ENCODE peak calls at places on chromosomes 1 and 21, in four cellular contexts. P is astrocyte of the spinal cord, F is cardiac muscle cell, L is body of pancreas. U is an unnamed sample.

GRCh38 chr1:99956755-99957154 is 13.0 kb upstream of the SLC35A3 start:
- DNase-seq in L (no peak), P (no peak), F (no peak), U (peak; percentile 69)

GRCh38 chr1:159008744-159009188 is 941 bp upstream of the IFI16 start:
- DNase-seq in P (peak; percentile 26), F (no peak), L (no peak), U (no peak)

GRCh38 chr1:147719029-147719703 is 41.2 kb downstream of the GJA5 start:
- DNase-seq in L (no peak), F (no peak), P (no peak), U (no peak)

GRCh38 chr1:204633665-204634064 is 51.9 kb downstream of the LRRN2 start:
- DNase-seq in F (no peak), L (no peak), P (no peak), U (peak; percentile 29)

GRCh38 chr21:31781737-31782136 is 49.8 kb upstream of the SCAF4 start:
- DNase-seq in F (no peak), P (peak; percentile 54), L (peak; percentile 16), U (peak; percentile 3)

GRCh38 chr1:222068937-222069336 is 327.0 kb upstream of the DUSP10 start:
- DNase-seq in P (no peak), F (no peak), L (no peak), U (no peak)

GRCh38 chr1:206705187-206705586 is 20.5 kb downstream of the MAPKAPK2 start:
- DNase-seq in F (no peak), P (peak; percentile 75), L (no peak), U (no peak)

GRCh38 chr21:18493420-18493819 is 89.8 kb upstream of the TMPRSS15 start:
- DNase-seq in P (peak; percentile 89), F (no peak), L (no peak), U (peak; percentile 36)

GRCh38 chr1:37865348-37866119 is 6.1 kb upstream of the MTF1 start:
- DNase-seq in F (no peak), P (peak; percentile 22), L (no peak), U (no peak)

GRCh38 chr1:60911980-60912692 is 170.2 kb upstream of the NFIA start:
- DNase-seq in L (no peak), P (no peak), F (peak; percentile 44), U (no peak)

GRCh38 chr1:192516776-192517297 is 58.7 kb upstream of the RGS1 start:
- DNase-seq in F (no peak), P (no peak), L (no peak), U (peak; percentile 81)

GRCh38 chr1:89635825-89636815 is 3.2 kb downstream of the LRRC8C start:
- DNase-seq in L (no peak), F (no peak), P (peak; percentile 78), U (no peak)

GRCh38 chr1:59574085-59574484 is 240.7 kb upstream of the HOOK1 start:
- DNase-seq in L (no peak), F (no peak), P (peak; percentile 93), U (no peak)

GRCh38 chr1:5887436-5888290 is 104.6 kb downstream of the NPHP4 start:
- DNase-seq in F (no peak), L (no peak), P (no peak), U (no peak)

GRCh38 chr1:117644696-117645311 is 39.0 kb downstream of the TENT5C start:
- DNase-seq in L (no peak), F (no peak), P (no peak), U (no peak)

GRCh38 chr1:168100315-168101002 is 36.3 kb downstream of the GPR161 start:
- DNase-seq in F (no peak), P (peak; percentile 44), L (no peak), U (no peak)

GRCh38 chr21:26443867-26444266 is 129.2 kb downstream of the CYYR1 start:
- DNase-seq in L (no peak), F (no peak), P (peak; percentile 24), U (no peak)

GRCh38 chr1:21066365-21067012 is 110.2 kb downstream of the EIF4G3 start:
- DNase-seq in F (no peak), L (no peak), P (no peak), U (no peak)

GRCh38 chr1:177964336-177964735 is 5.5 kb downstream of the SEC16B start:
- DNase-seq in F (no peak), P (no peak), L (no peak), U (no peak)

GRCh38 chr21:33775100-33775828 is 133.0 kb downstream of the ITSN1 start:
- DNase-seq in P (no peak), L (no peak), F (no peak), U (no peak)

GRCh38 chr1:48093696-48094518 is 96.7 kb upstream of the TRABD2B start:
- DNase-seq in F (peak; percentile 75), P (peak; percentile 33), L (peak; percentile 87), U (no peak)

GRCh38 chr1:227951624-227952373 is 4.1 kb upstream of the WNT9A start:
- DNase-seq in L (no peak), F (no peak), P (no peak), U (no peak)

GRCh38 chr1:201100169-201100930 is 11.9 kb downstream of the CACNA1S start:
- DNase-seq in F (no peak), P (no peak), L (no peak), U (no peak)

GRCh38 chr1:14774988-14775387 is 176.5 kb downstream of the KAZN start:
- DNase-seq in P (no peak), F (no peak), L (no peak), U (no peak)

GRCh38 chr1:48610628-48611542 is 138.9 kb upstream of the SPATA6 start:
- DNase-seq in F (peak; percentile 30), L (no peak), P (no peak), U (peak; percentile 34)

GRCh38 chr1:208086116-208086515 is 158.1 kb downstream of the PLXNA2 start:
- DNase-seq in P (peak; percentile 35), F (no peak), L (no peak), U (no peak)

GRCh38 chr21:43302769-43303168 is 124.2 kb downstream of the SIK1 start:
- DNase-seq in F (no peak), P (no peak), L (no peak), U (no peak)

GRCh38 chr1:1361982-1362423 is 3.6 kb upstream of the MXRA8 start:
- DNase-seq in L (no peak), P (peak; percentile 79), F (peak; percentile 50), U (no peak)

GRCh38 chr1:95072532-95073419 is at the start of gene ALG14:
- DNase-seq in P (peak; percentile 97), F (peak; percentile 95), L (peak; percentile 93), U (peak; percentile 83)

GRCh38 chr1:97139512-97139911 is 417.9 kb downstream of the PTBP2 start:
- DNase-seq in P (peak; percentile 35), L (no peak), F (no peak), U (peak; percentile 62)

GRCh38 chr1:97137862-97138514 is 416.4 kb downstream of the PTBP2 start:
- DNase-seq in L (peak; percentile 54), F (peak; percentile 76), P (peak; percentile 87), U (peak; percentile 66)

GRCh38 chr1:97136971-97137370 is 415.4 kb downstream of the PTBP2 start:
- DNase-seq in P (no peak), L (no peak), F (no peak), U (no peak)

GRCh38 chr1:97135972-97136371 is 414.4 kb downstream of the PTBP2 start:
- DNase-seq in L (no peak), P (no peak), F (no peak), U (no peak)

GRCh38 chr1:97138515-97139032 is 417.0 kb downstream of the PTBP2 start:
- DNase-seq in P (no peak), F (no peak), L (no peak), U (peak; percentile 32)
- H3K4me3 ChIP-seq in P (no peak overlapping the region), F (no peak overlapping the region), L (no peak overlapping the region), U (no peak overlapping the region)

GRCh38 chr1:41149570-41149969 is 92.5 kb downstream of the SCMH1 start:
- DNase-seq in P (no peak), F (no peak), L (no peak), U (no peak)

GRCh38 chr1:41155105-41155504 is 87.0 kb downstream of the SCMH1 start:
- DNase-seq in F (no peak), P (no peak), L (no peak), U (no peak)

GRCh38 chr1:41153750-41154274 is 88.3 kb downstream of the SCMH1 start:
- DNase-seq in P (no peak), F (no peak), L (no peak), U (no peak)

GRCh38 chr1:41152622-41153044 is 89.5 kb downstream of the SCMH1 start:
- DNase-seq in F (no peak), L (no peak), P (peak; percentile 91), U (peak; percentile 44)

GRCh38 chr1:41151846-41152245 is 90.3 kb downstream of the SCMH1 start:
- DNase-seq in F (peak; percentile 85), L (no peak), P (no peak), U (no peak)
- TF ChIP-seq CTCF in F (no peak), L (no peak), P (no peak), U (no peak)

GRCh38 chr1:202860744-202861419 is 28.1 kb downstream of the RABIF start:
- DNase-seq in F (peak; percentile 85), L (peak; percentile 54), P (peak; percentile 22), U (no peak)

GRCh38 chr1:202858306-202858705 is 30.6 kb downstream of the RABIF start:
- DNase-seq in L (peak; percentile 19), F (no peak), P (peak; percentile 4), U (no peak)

GRCh38 chr1:202858789-202859414 is 30.0 kb downstream of the RABIF start:
- DNase-seq in P (no peak), F (no peak), L (no peak), U (no peak)

GRCh38 chr1:202861420-202862121 is 27.4 kb downstream of the RABIF start:
- DNase-seq in P (peak; percentile 86), F (peak; percentile 98), L (peak; percentile 84), U (peak; percentile 57)

GRCh38 chr1:202862672-202863560 is 26.0 kb downstream of the RABIF start:
- DNase-seq in P (no peak), L (no peak), F (no peak), U (peak; percentile 39)
- H3K4me3 ChIP-seq in P (no peak overlapping the region), L (no peak overlapping the region), F (no peak overlapping the region), U (no peak overlapping the region)

GRCh38 chr1:40094481-40095110 is 2.5 kb downstream of the PPT1 start:
- DNase-seq in F (no peak), P (no peak), L (no peak), U (no peak)

GRCh38 chr1:40092241-40092640 is 4.8 kb downstream of the PPT1 start:
- DNase-seq in L (no peak), P (no peak), F (no peak), U (no peak)

GRCh38 chr1:40092811-40093617 is 4.0 kb downstream of the PPT1 start:
- DNase-seq in P (peak; percentile 3), F (no peak), L (no peak), U (no peak)

GRCh38 chr1:40096646-40096976 is 441 bp downstream of the PPT1 start:
- DNase-seq in P (no peak), F (no peak), L (no peak), U (no peak)

GRCh38 chr1:40096977-40097782 is at the start of gene PPT1:
- DNase-seq in F (peak; percentile 87), L (peak; percentile 70), P (peak; percentile 71), U (peak; percentile 12)
- TF ChIP-seq CTCF in F (no peak), L (peak; percentile 11), P (peak; percentile 19), U (peak; percentile 24)

GRCh38 chr1:23567996-23568607 is 8.8 kb upstream of the ID3 start:
- DNase-seq in L (no peak), P (no peak), F (peak; percentile 68), U (no peak)
- H3K4me3 ChIP-seq in L (peak overlapping the region; percentile 8), P (peak overlapping the region; percentile 42), F (peak overlapping the region; percentile 35), U (peak overlapping the region; percentile 55)